ENCODE peak calls at places on chromosomes 1 and 21, in nine cellular contexts. W is left lung; T is effector memory CD8-positive, alpha-beta T cell; V is CD4-positive, alpha-beta T cell; Z is midbrain; Q is HT1080; A is putamen; P is C1 segment of cervical spinal cord; M is MV-4-11. O is an unnamed sample.

GRCh38 chr1:228225740-228226139 is 17.9 kb downstream of the OBSCN start:
- DNase-seq in W (no peak), T (no peak), V (no peak), Z (no peak), Q (no peak), A (no peak), P (no peak), M (no peak), O (no peak)

GRCh38 chr1:6298530-6298929 is 37.6 kb upstream of the GPR153 start:
- DNase-seq in W (peak), T (no peak), V (no peak), Z (no peak), Q (no peak), A (no peak), P (no peak), M (no peak), O (no peak)

GRCh38 chr1:200896571-200897187 is 2.0 kb downstream of the INAVA start:
- DNase-seq in W (peak), T (no peak), V (no peak), Z (no peak), Q (peak), A (no peak), P (no peak), M (peak), O (no peak)

GRCh38 chr21:43025636-43026180 is 49.9 kb downstream of the CBS start:
- DNase-seq in W (no peak), T (no peak), V (no peak), Z (no peak), Q (no peak), A (no peak), P (no peak), M (no peak), O (no peak)

GRCh38 chr1:95146637-95147036 is 29.5 kb downstream of the TLCD4 start:
- DNase-seq in W (no peak), T (no peak), V (no peak), Z (no peak), Q (no peak), A (no peak), P (no peak), M (peak), O (no peak)

GRCh38 chr21:24200052-24200451 is 1407.2 kb downstream of the MRPL39 start:
- DNase-seq in W (no peak), T (no peak), V (no peak), Z (no peak), Q (no peak), A (no peak), P (no peak), M (no peak), O (no peak)

GRCh38 chr1:64934115-64934880 is 32.1 kb downstream of the JAK1 start:
- DNase-seq in W (no peak), T (no peak), V (no peak), Z (no peak), Q (peak), A (no peak), P (no peak), M (peak), O (no peak)

GRCh38 chr1:93839307-93839706 is 39.7 kb downstream of the DNTTIP2 start:
- DNase-seq in W (no peak), T (no peak), V (no peak), Z (no peak), Q (peak), A (no peak), P (no peak), M (peak), O (peak)

GRCh38 chr1:9317591-9318331 is 25.1 kb downstream of the SPSB1 start:
- DNase-seq in W (peak), T (no peak), V (no peak), Z (no peak), Q (peak), A (no peak), P (no peak), M (no peak), O (no peak)

GRCh38 chr1:44297695-44298400 is 57.2 kb downstream of the ERI3 start:
- DNase-seq in W (no peak), T (no peak), V (no peak), Z (no peak), Q (no peak), A (no peak), P (no peak), M (no peak), O (no peak)

GRCh38 chr1:60126733-60127132 is 53.2 kb upstream of the C1orf87 start:
- DNase-seq in W (no peak), T (no peak), V (no peak), Z (peak), Q (no peak), A (no peak), P (no peak), M (no peak), O (no peak)

GRCh38 chr1:32701421-32701911 is 1.1 kb downstream of the SYNC start:
- DNase-seq in W (peak), T (no peak), V (no peak), Z (no peak), Q (no peak), A (no peak), P (no peak), M (no peak), O (no peak)

GRCh38 chr1:86774305-86775304 is 70.2 kb downstream of the SH3GLB1 start:
- DNase-seq in W (no peak), T (no peak), V (no peak), Z (peak), Q (peak), A (peak), P (no peak), M (peak), O (peak)

GRCh38 chr1:66982561-66983285 is 57.9 kb downstream of the MIER1 start:
- DNase-seq in W (no peak), T (no peak), V (no peak), Z (no peak), Q (no peak), A (no peak), P (no peak), M (no peak), O (no peak)

GRCh38 chr1:115198938-115199337 is 109.6 kb upstream of the TSPAN2 start:
- DNase-seq in W (no peak), T (no peak), V (no peak), Z (no peak), Q (no peak), A (no peak), P (no peak), M (no peak), O (no peak)